ENCODE peak calls at places on chromosomes 11 and 22, in six cellular contexts. Q, F, L, D, K and O are unnamed samples.

GRCh38 chr22:30392661-30393321 is 4.0 kb upstream of the SEC14L2 start:
- DNase-seq in Q (no peak), D (no peak), F (no peak), K (no peak), L (no peak), O (no peak)

GRCh38 chr11:72727521-72727920 is 24.7 kb downstream of the ARAP1 start:
- DNase-seq in D (no peak), F (no peak), K (peak; percentile 46), L (no peak), Q (no peak), O (no peak)

GRCh38 chr11:44950036-44950624 is 553 bp downstream of the TP53I11 start:
- DNase-seq in D (peak; percentile 78), Q (no peak), F (no peak), K (peak; percentile 65), L (no peak), O (no peak)

GRCh38 chr22:37906364-37907008 is 389 bp downstream of the MICALL1 start:
- DNase-seq in F (peak; percentile 42), L (no peak), K (no peak), D (no peak), Q (no peak), O (no peak)

GRCh38 chr11:132632641-132633124 is 899.6 kb downstream of the OPCML start:
- DNase-seq in D (no peak), K (no peak), L (no peak), F (no peak), Q (peak; percentile 76), O (no peak)

GRCh38 chr11:125062931-125063428 is at the start of gene SLC37A2:
- DNase-seq in L (no peak), K (peak; percentile 84), F (no peak), Q (peak; percentile 64), D (peak; percentile 80), O (peak; percentile 87)

GRCh38 chr11:30478923-30479322 is 107.2 kb downstream of the MPPED2 start:
- DNase-seq in D (no peak), F (no peak), K (no peak), Q (no peak), L (no peak), O (no peak)

GRCh38 chr11:130308059-130308458 is 6.7 kb downstream of the ZBTB44 start:
- DNase-seq in K (no peak), F (no peak), L (no peak), Q (no peak), D (no peak), O (no peak)

GRCh38 chr11:57303990-57304579 is 20.7 kb downstream of the TNKS1BP1 start:
- DNase-seq in F (no peak), D (peak; percentile 75), K (no peak), Q (peak; percentile 94), L (no peak), O (no peak)

GRCh38 chr11:118313242-118313641 is 8.7 kb downstream of the CD3E start:
- DNase-seq in F (no peak), D (no peak), L (no peak), Q (no peak), K (no peak), O (no peak)

GRCh38 chr11:117717485-117718314 is 79.3 kb downstream of the DSCAML1 start:
- DNase-seq in Q (peak; percentile 51), L (no peak), F (no peak), D (no peak), K (peak; percentile 80), O (no peak)

GRCh38 chr11:124586247-124586860 is 16.6 kb downstream of the OR8A1 start:
- DNase-seq in Q (peak; percentile 42), K (peak; percentile 59), F (peak; percentile 25), D (no peak), L (no peak), O (no peak)

GRCh38 chr11:63491240-63491587 is 247 bp upstream of the PLAAT5 start:
- DNase-seq in Q (no peak), K (no peak), F (no peak), D (no peak), L (no peak), O (no peak)

GRCh38 chr11:111635706-111636045 is 33.4 kb downstream of the SIK2 start:
- DNase-seq in L (no peak), Q (no peak), D (no peak), K (no peak), F (peak; percentile 19), O (no peak)

GRCh38 chr11:73950869-73951710 is at the start of gene DNAJB13:
- DNase-seq in L (no peak), D (no peak), K (peak; percentile 64), Q (peak; percentile 73), F (peak; percentile 79), O (no peak)

GRCh38 chr22:20550851-20551744 is 43.7 kb downstream of the MED15 start:
- DNase-seq in F (no peak), D (peak; percentile 68), Q (peak; percentile 19), L (no peak), K (no peak), O (no peak)

GRCh38 chr11:29616611-29617010 is 400.2 kb downstream of the KCNA4 start:
- DNase-seq in F (no peak), D (no peak), L (no peak), Q (peak; percentile 62), K (no peak), O (no peak)

GRCh38 chr11:118901494-118902335 is 18.0 kb downstream of the CXCR5 start:
- DNase-seq in L (no peak), D (peak; percentile 61), K (no peak), F (no peak), Q (no peak), O (no peak)

GRCh38 chr11:130522284-130522961 is 74.0 kb downstream of the ADAMTS15 start:
- DNase-seq in L (no peak), Q (peak; percentile 81), D (peak; percentile 94), K (peak; percentile 82), F (peak; percentile 80), O (no peak)

GRCh38 chr22:50569041-50569459 is 6.3 kb upstream of the SYCE3 start:
- DNase-seq in L (no peak), K (peak; percentile 32), F (no peak), Q (no peak), D (no peak), O (no peak)

GRCh38 chr11:47177229-47177845 is 658 bp upstream of the ARFGAP2 start:
- DNase-seq in D (peak; percentile 86), Q (peak; percentile 79), K (peak; percentile 71), F (peak; percentile 70), L (no peak), O (no peak)

GRCh38 chr11:3014314-3014938 is 22.3 kb upstream of the NAP1L4 start:
- DNase-seq in F (no peak), L (no peak), D (no peak), Q (no peak), K (no peak), O (no peak)

GRCh38 chr11:43933608-43934358 is 8.7 kb upstream of the C11orf96 start:
- DNase-seq in F (no peak), Q (no peak), D (peak; percentile 53), K (no peak), L (no peak), O (no peak)
- TF ChIP-seq CTCF in F (no peak), Q (no peak), D (no peak), K (no peak), L (no peak), O (no peak)

DNA sequence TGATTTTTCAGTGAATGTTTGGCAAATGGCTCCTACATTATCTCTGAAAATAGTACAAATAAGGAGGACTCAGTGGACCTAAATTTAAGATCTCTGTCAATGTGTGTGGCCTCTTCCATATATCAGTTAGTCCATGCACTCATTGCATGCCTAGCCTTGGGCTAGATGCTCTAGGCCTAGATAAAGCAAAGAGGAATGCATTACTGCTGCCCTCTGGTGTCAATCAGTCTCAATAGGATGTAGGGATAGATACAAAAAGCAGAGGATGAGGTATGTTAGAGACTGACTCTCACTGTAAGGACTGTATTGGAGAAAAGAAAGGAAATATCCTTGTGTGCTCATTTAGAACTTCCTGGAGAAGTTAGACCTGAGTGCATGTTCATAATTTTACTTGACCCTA is 42.0 kb downstream of the MS4A2 start:
- DNase-seq in L (no peak), K (no peak), F (peak; percentile 71), D (no peak), Q (peak; percentile 64), O (no peak)
- TF ChIP-seq CTCF in L (no peak), K (peak; percentile 28), F (peak; percentile 67), D (no peak), Q (peak; percentile 49), O (peak; percentile 20)

GRCh38 chr11:126156814-126157213 is 54.6 kb downstream of the RPUSD4 start:
- DNase-seq in Q (no peak), L (no peak), K (no peak), F (no peak), D (no peak), O (no peak)
- TF ChIP-seq CTCF in Q (no peak), L (no peak), K (no peak), F (no peak), D (no peak), O (no peak)

GRCh38 chr11:121965330-121965729 is 150.7 kb downstream of the BLID start:
- DNase-seq in Q (peak; percentile 89), F (no peak), K (no peak), D (no peak), L (no peak), O (no peak)

GRCh38 chr11:121968638-121969037 is 147.4 kb downstream of the BLID start:
- DNase-seq in K (no peak), D (no peak), Q (no peak), L (no peak), F (no peak), O (no peak)

GRCh38 chr11:121961228-121961860 is 154.7 kb downstream of the BLID start:
- DNase-seq in D (no peak), F (no peak), K (no peak), Q (no peak), L (no peak), O (no peak)

GRCh38 chr11:121967131-121967689 is 148.8 kb downstream of the BLID start:
- DNase-seq in Q (no peak), L (no peak), D (no peak), F (no peak), K (no peak), O (no peak)

DNA sequence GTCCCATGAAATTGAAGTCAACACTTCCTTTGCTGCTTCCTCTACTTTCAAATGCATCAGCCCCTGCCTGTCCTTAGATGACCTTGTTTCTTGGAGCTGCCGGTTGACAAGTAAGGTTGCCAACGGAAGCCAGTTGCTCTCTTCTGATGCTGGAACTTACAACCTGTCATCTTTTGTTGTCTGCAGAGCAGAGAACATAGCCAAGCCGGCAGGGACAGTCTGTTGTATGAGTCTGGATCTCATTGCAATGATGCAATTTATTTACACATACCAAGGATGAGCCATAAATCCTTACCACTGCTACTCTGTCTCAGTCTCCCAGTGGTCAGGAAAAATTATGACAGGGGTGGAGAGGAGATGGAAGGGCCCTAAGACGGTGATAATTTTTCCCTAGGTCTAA is 151.4 kb downstream of the BLID start:
- DNase-seq in L (no peak), F (no peak), D (no peak), K (no peak), Q (peak; percentile 62), O (no peak)
- TF ChIP-seq CTCF in L (no peak), F (no peak), D (no peak), K (no peak), Q (no peak), O (no peak)